ENCODE peak calls at places on chromosomes 11 and 22, in six cellular contexts. V, X, P, B, N and O are unnamed samples.
A peak's percentile ranks its signal among the peaks of the same experiment; 100 is the strongest.

GRCh38 chr11:48033918-48034341 is 53.6 kb downstream of the PTPRJ start:
- DNase-seq in N (no peak), V (no peak), P (no peak), X (no peak), B (no peak), O (no peak)

GRCh38 chr22:22424210-22424800 is 84.2 kb downstream of the ZNF280B start:
- DNase-seq in B (no peak), N (no peak), P (no peak), V (no peak), X (no peak), O (no peak)

GRCh38 chr11:15547685-15548084 is 433.0 kb downstream of the INSC start:
- DNase-seq in N (no peak), B (no peak), X (peak; percentile 47), V (no peak), P (no peak), O (no peak)

GRCh38 chr11:116828632-116829524 is 829 bp upstream of the APOC3 start:
- DNase-seq in V (no peak), X (no peak), N (no peak), B (no peak), P (no peak), O (no peak)

GRCh38 chr11:61756452-61757212 is 4.2 kb downstream of the MYRF start:
- DNase-seq in X (no peak), P (peak; percentile 65), V (no peak), B (peak; percentile 95), N (peak; percentile 83), O (no peak)

GRCh38 chr22:22155607-22156006 is 89.0 kb upstream of the VPREB1 start:
- DNase-seq in X (no peak), V (no peak), B (no peak), P (no peak), N (no peak), O (no peak)

GRCh38 chr22:31244044-31244942 is 32.2 kb downstream of the LIMK2 start:
- DNase-seq in X (no peak), V (no peak), P (peak; percentile 68), N (no peak), B (no peak), O (no peak)

GRCh38 chr11:114367244-114367957 is 32.9 kb downstream of the C11orf71 start:
- DNase-seq in V (no peak), N (no peak), B (no peak), X (no peak), P (peak; percentile 34), O (no peak)

GRCh38 chr11:76735841-76736240 is 47.3 kb upstream of the TSKU start:
- DNase-seq in V (no peak), X (no peak), N (no peak), B (no peak), P (no peak), O (no peak)

GRCh38 chr11:35116762-35117588 is 22.0 kb upstream of the CD44 start:
- DNase-seq in V (no peak), P (no peak), N (no peak), B (peak; percentile 90), X (no peak), O (peak; percentile 64)

GRCh38 chr22:49543876-49544275 is 283.8 kb downstream of the BRD1 start:
- DNase-seq in P (no peak), V (no peak), B (no peak), X (no peak), N (no peak), O (no peak)
- H3K27ac ChIP-seq in P (no peak overlapping the region), V (no peak overlapping the region), B (no peak overlapping the region), X (no peak overlapping the region), N (no peak overlapping the region), O (no peak overlapping the region)

GRCh38 chr11:86673872-86674750 is 1.7 kb upstream of the ME3 start:
- DNase-seq in B (peak; percentile 14), V (no peak), X (no peak), N (no peak), P (peak; percentile 36), O (no peak)

GRCh38 chr11:86676010-86676409 is 3.6 kb upstream of the ME3 start:
- DNase-seq in X (no peak), V (no peak), B (no peak), N (peak; percentile 47), P (no peak), O (no peak)

GRCh38 chr11:86676533-86677154 is 4.2 kb upstream of the ME3 start:
- DNase-seq in N (no peak), X (peak; percentile 62), V (no peak), B (no peak), P (peak; percentile 18), O (no peak)

GRCh38 chr11:86673055-86673843 is 833 bp upstream of the ME3 start:
- DNase-seq in P (no peak), V (no peak), B (no peak), N (no peak), X (no peak), O (no peak)

GRCh38 chr11:86674965-86675364 is 2.5 kb upstream of the ME3 start:
- DNase-seq in P (no peak), X (no peak), N (no peak), V (no peak), B (no peak), O (no peak)
- H3K27ac ChIP-seq in P (peak overlapping the region; percentile 83), X (no peak overlapping the region), N (peak overlapping the region; percentile 72), V (no peak overlapping the region), B (no peak overlapping the region), O (no peak overlapping the region)

GRCh38 chr11:118000067-118000849 is 14.1 kb downstream of the IL10RA start:
- DNase-seq in N (no peak), X (no peak), P (no peak), V (no peak), B (no peak), O (no peak)

GRCh38 chr11:117998664-117999353 is 12.6 kb downstream of the IL10RA start:
- DNase-seq in P (no peak), X (no peak), N (no peak), B (no peak), V (no peak), O (no peak)

GRCh38 chr11:117999354-117999993 is 13.3 kb downstream of the IL10RA start:
- DNase-seq in P (no peak), V (no peak), X (no peak), B (no peak), N (no peak), O (no peak)

GRCh38 chr11:117997436-117998200 is 11.4 kb downstream of the IL10RA start:
- DNase-seq in X (no peak), B (no peak), N (no peak), P (no peak), V (no peak), O (no peak)

DNA sequence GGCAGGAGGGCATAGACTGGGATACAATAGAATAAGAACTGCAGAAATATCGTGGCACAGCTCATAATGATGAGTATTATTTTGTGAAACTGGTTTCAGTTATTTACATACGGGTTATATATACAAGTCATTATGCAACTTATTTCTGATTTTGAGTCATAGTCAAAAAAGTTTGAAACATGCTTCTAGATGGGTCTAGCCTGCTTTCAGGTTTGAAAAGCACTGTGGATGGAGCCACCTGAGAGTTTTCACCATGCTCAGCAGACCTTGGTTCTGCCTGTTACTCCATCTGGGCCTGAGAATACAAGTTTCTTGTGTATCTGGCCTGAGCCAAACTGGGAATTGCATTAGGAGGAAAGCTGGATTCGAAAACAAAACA is 12.0 kb downstream of the IL10RA start:
- DNase-seq in N (no peak), X (no peak), P (no peak), V (no peak), B (no peak), O (no peak)
- H3K27ac ChIP-seq in N (no peak overlapping the region), X (no peak overlapping the region), P (no peak overlapping the region), V (peak overlapping the region; percentile 28), B (no peak overlapping the region), O (no peak overlapping the region)

GRCh38 chr22:50236731-50237409 is 8.0 kb downstream of the TUBGCP6 start:
- DNase-seq in P (peak; percentile 33), N (no peak), B (no peak), V (no peak), X (no peak), O (no peak)
- H3K27ac ChIP-seq in P (no peak overlapping the region), N (no peak overlapping the region), B (no peak overlapping the region), V (no peak overlapping the region), X (no peak overlapping the region), O (no peak overlapping the region)

DNA sequence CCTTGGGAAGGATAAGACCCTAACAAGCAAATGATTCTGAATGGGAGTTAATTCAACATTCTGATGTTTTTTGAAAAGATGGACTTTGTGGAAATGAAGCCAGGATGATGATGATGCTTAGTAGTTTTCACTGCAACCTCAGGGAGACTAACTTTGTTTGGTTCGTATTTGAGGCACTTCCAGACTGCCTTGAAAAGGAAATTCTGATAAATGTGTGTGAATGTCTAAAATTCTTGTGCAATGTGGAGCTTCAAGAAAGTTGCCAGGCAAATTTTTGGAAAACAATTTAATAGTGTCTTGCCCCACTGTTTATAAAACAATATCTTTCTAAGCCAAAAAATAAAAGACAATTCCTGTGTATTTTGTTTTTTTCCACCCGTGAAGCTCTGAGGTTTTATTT is 11.2 kb upstream of the NAV2 start:
- DNase-seq in V (no peak), N (no peak), X (no peak), B (no peak), P (no peak), O (no peak)
- H3K27ac ChIP-seq in V (no peak overlapping the region), N (no peak overlapping the region), X (no peak overlapping the region), B (no peak overlapping the region), P (no peak overlapping the region), O (peak overlapping the region; percentile 24)